ENCODE peak calls at places on chromosomes 12 and 14, in six cellular contexts. One of them, this sample, is unnamed.
A peak's percentile ranks its signal among the peaks of the same experiment; 100 is the strongest.

GRCh38 chr14:77052281-77053044 is 24.0 kb upstream of the IRF2BPL start:
- DNase-seq in IMR-90: no peak
- DNase-seq in HepG2: no peak
- DNase-seq in HEK293T: no peak
- DNase-seq in GM12878: no peak
- DNase-seq in K562: no peak
- DNase-seq in this sample: no peak

GRCh38 chr14:64773577-64773976 is 69.4 kb downstream of the PLEKHG3 start:
- DNase-seq in HEK293T: no peak
- DNase-seq in K562: no peak
- DNase-seq in HepG2: no peak
- DNase-seq in IMR-90: no peak
- DNase-seq in GM12878: no peak
- DNase-seq in this sample: no peak

GRCh38 chr12:21769311-21769710 is 5.2 kb downstream of the KCNJ8 start:
- DNase-seq in GM12878: no peak
- DNase-seq in HepG2: no peak
- DNase-seq in IMR-90: peak; percentile 13
- DNase-seq in K562: no peak
- DNase-seq in HEK293T: no peak
- DNase-seq in this sample: no peak

GRCh38 chr14:101502761-101503392 is 58.4 kb upstream of the DIO3 start:
- DNase-seq in HepG2: no peak
- DNase-seq in HEK293T: no peak
- DNase-seq in GM12878: no peak
- DNase-seq in IMR-90: no peak
- DNase-seq in K562: no peak
- DNase-seq in this sample: no peak

GRCh38 chr12:5590316-5590715 is 158.4 kb downstream of the NTF3 start:
- DNase-seq in IMR-90: no peak
- DNase-seq in K562: no peak
- DNase-seq in HEK293T: no peak
- DNase-seq in HepG2: no peak
- DNase-seq in GM12878: no peak
- DNase-seq in this sample: no peak

GRCh38 chr12:77352941-77353340 is 287.6 kb upstream of the E2F7 start:
- DNase-seq in HepG2: no peak
- DNase-seq in K562: no peak
- DNase-seq in GM12878: no peak
- DNase-seq in HEK293T: no peak
- DNase-seq in IMR-90: no peak
- DNase-seq in this sample: no peak

GRCh38 chr12:54383041-54383609 is 1.4 kb downstream of the ZNF385A start:
- DNase-seq in HEK293T: no peak
- DNase-seq in IMR-90: peak; percentile 96
- DNase-seq in K562: peak; percentile 59
- DNase-seq in HepG2: no peak
- DNase-seq in GM12878: no peak
- DNase-seq in this sample: peak; percentile 83

GRCh38 chr14:75879031-75879430 is 102.8 kb downstream of the TGFB3 start:
- DNase-seq in HEK293T: no peak
- DNase-seq in IMR-90: peak; percentile 97
- DNase-seq in K562: no peak
- DNase-seq in HepG2: no peak
- DNase-seq in GM12878: no peak
- DNase-seq in this sample: no peak

GRCh38 chr14:69005432-69006148 is 26.5 kb upstream of the ACTN1 start:
- DNase-seq in K562: no peak
- DNase-seq in HepG2: peak; percentile 57
- DNase-seq in HEK293T: no peak
- DNase-seq in IMR-90: peak; percentile 94
- DNase-seq in GM12878: no peak
- DNase-seq in this sample: peak; percentile 86

GRCh38 chr12:110726708-110727369 is 15.9 kb downstream of the PPP1CC start:
- DNase-seq in IMR-90: no peak
- DNase-seq in GM12878: no peak
- DNase-seq in K562: no peak
- DNase-seq in HEK293T: no peak
- DNase-seq in HepG2: no peak
- DNase-seq in this sample: no peak

GRCh38 chr12:54038760-54039414 is 6.0 kb downstream of the HOXC5 start:
- DNase-seq in HEK293T: no peak
- DNase-seq in IMR-90: no peak
- DNase-seq in GM12878: no peak
- DNase-seq in HepG2: no peak
- DNase-seq in K562: no peak
- DNase-seq in this sample: no peak

GRCh38 chr12:117073611-117074010 is 25.6 kb downstream of the TESC start:
- DNase-seq in HepG2: no peak
- DNase-seq in K562: no peak
- DNase-seq in HEK293T: no peak
- DNase-seq in GM12878: no peak
- DNase-seq in IMR-90: no peak
- DNase-seq in this sample: no peak

GRCh38 chr12:49942921-49943662 is 7.4 kb upstream of the AQP2 start:
- DNase-seq in HEK293T: no peak
- DNase-seq in IMR-90: no peak
- DNase-seq in K562: no peak
- DNase-seq in HepG2: no peak
- DNase-seq in GM12878: no peak
- DNase-seq in this sample: no peak
- TF ChIP-seq BHLHE40 in HEK293T: no peak
- TF ChIP-seq BHLHE40 in IMR-90: no peak
- TF ChIP-seq BHLHE40 in K562: no peak
- TF ChIP-seq BHLHE40 in HepG2: no peak
- TF ChIP-seq BHLHE40 in GM12878: no peak
- TF ChIP-seq BHLHE40 in this sample: no peak

GRCh38 chr12:88298761-88299242 is 156.7 kb downstream of the TMTC3 start:
- DNase-seq in GM12878: peak; percentile 31
- DNase-seq in IMR-90: peak; percentile 73
- DNase-seq in K562: no peak
- DNase-seq in HEK293T: no peak
- DNase-seq in HepG2: no peak
- DNase-seq in this sample: peak; percentile 73
- TF ChIP-seq BHLHE40 in GM12878: peak; percentile 34
- TF ChIP-seq BHLHE40 in IMR-90: no peak
- TF ChIP-seq BHLHE40 in K562: no peak
- TF ChIP-seq BHLHE40 in HEK293T: no peak
- TF ChIP-seq BHLHE40 in HepG2: no peak
- TF ChIP-seq BHLHE40 in this sample: no peak

DNA sequence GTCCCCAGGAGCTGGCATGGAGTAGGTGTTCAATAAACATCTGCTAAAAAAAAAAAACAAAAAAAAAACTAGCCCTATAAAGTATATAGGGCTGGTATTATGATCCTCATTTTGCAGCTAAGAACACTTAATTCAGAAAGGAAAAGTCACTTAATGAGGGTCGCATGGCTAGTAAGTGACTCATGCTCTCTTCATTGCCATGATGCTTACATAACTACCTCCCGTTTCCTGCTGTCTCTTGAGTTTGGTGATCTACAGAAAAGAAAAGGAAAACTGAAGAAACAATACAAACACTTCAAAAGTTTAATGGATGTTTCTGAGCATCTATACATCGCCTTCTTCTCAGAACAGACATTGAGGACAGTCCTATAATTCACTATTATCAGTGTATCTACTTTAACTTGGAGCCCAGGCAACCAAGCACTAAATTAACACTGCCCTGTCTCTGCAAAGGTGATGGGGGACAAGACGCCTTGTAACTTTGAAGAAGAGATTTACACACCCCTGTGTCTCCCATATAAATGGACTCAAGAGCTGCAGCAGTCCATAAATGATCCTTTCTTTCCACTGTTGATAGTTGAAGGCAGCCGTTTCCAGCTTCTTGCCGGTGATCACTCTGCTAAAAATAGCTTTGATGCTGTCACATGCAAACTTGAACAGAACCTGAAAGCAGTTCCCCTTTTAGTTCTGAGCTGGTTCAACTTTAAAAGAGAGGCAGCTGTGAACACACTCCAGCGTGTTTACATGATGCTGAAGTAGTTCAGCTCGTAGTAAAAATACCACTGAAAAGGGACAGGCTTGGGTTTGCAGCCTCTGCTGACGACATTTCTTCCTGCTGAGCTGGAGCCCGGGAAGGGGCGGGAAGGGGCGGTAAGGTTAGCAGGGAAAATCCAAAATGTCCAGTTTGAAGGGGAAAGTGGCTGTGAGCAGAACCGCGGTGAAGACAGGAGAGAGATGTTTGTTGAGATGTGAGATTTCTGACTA is 113.3 kb downstream of the FOXN3 start:
- DNase-seq in GM12878: peak; percentile 76
- DNase-seq in K562: no peak
- DNase-seq in HEK293T: peak; percentile 32
- DNase-seq in HepG2: peak; percentile 12
- DNase-seq in IMR-90: peak; percentile 95
- DNase-seq in this sample: no peak
- TF ChIP-seq BHLHE40 in GM12878: peak; percentile 75
- TF ChIP-seq BHLHE40 in K562: no peak
- TF ChIP-seq BHLHE40 in HEK293T: no peak
- TF ChIP-seq BHLHE40 in HepG2: no peak
- TF ChIP-seq BHLHE40 in IMR-90: no peak
- TF ChIP-seq BHLHE40 in this sample: no peak

GRCh38 chr12:32272465-32272864 is 126.9 kb upstream of the FGD4 start:
- DNase-seq in K562: no peak
- DNase-seq in GM12878: no peak
- DNase-seq in HepG2: no peak
- DNase-seq in HEK293T: no peak
- DNase-seq in IMR-90: no peak
- DNase-seq in this sample: no peak

GRCh38 chr12:32273712-32274111 is 125.6 kb upstream of the FGD4 start:
- DNase-seq in HEK293T: no peak
- DNase-seq in HepG2: no peak
- DNase-seq in K562: peak; percentile 17
- DNase-seq in GM12878: no peak
- DNase-seq in IMR-90: no peak
- DNase-seq in this sample: no peak

GRCh38 chr12:32274665-32275064 is 124.7 kb upstream of the FGD4 start:
- DNase-seq in HepG2: no peak
- DNase-seq in K562: no peak
- DNase-seq in GM12878: no peak
- DNase-seq in HEK293T: no peak
- DNase-seq in IMR-90: no peak
- DNase-seq in this sample: no peak

GRCh38 chr12:32273063-32273521 is 126.3 kb upstream of the FGD4 start:
- DNase-seq in GM12878: no peak
- DNase-seq in HEK293T: no peak
- DNase-seq in K562: no peak
- DNase-seq in IMR-90: peak; percentile 90
- DNase-seq in HepG2: no peak
- DNase-seq in this sample: no peak

DNA sequence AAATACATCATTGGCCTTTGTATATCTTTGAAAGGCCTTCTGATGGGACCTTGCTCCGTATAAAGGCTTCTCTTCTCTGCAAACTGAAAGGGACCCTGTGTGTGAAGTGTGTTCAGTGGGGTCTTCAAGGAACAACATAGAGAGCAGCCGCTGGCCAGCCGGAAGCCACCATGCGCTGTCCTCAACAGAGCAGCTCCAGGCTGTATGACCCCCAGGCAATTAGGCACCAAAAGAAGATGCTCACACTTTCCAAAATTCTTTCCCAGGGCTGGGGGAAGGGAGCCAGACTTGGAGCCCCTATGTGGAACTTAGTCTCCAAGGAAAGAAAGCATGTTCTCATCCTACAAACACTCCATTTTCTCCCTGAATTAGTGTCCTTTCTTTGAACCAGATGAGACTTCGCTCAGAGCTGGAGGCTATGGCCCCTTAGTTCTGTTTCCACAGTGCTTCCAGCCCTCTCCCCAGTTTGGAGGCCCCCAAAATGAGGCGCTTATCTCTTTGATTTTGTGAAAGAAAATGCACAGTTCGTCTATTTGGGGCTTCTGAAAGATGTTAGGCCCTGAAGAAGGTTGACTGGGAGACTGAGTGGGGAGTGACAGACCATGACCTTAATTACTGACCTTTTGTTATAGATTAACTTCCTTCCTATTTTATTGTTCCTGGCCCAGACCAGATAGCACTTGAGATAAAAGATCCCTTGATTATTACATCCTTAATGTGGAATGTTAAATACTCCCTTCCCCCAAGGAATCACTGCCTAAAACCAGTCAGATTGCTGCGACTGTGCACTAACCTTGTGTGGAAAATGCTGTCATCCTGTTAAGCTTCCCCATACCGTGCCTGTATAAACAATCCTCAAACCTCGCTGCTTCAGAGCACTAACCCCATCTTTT is 128.3 kb upstream of the FGD4 start:
- DNase-seq in K562: no peak
- DNase-seq in HEK293T: no peak
- DNase-seq in HepG2: peak; percentile 24
- DNase-seq in GM12878: no peak
- DNase-seq in IMR-90: peak; percentile 62
- DNase-seq in this sample: peak; percentile 78
- TF ChIP-seq BHLHE40 in K562: no peak
- TF ChIP-seq BHLHE40 in HEK293T: no peak
- TF ChIP-seq BHLHE40 in HepG2: no peak
- TF ChIP-seq BHLHE40 in GM12878: no peak
- TF ChIP-seq BHLHE40 in IMR-90: no peak
- TF ChIP-seq BHLHE40 in this sample: no peak

GRCh38 chr12:56678852-56679251 is 9.2 kb downstream of the PTGES3 start:
- DNase-seq in K562: no peak
- DNase-seq in GM12878: no peak
- DNase-seq in HepG2: no peak
- DNase-seq in HEK293T: no peak
- DNase-seq in IMR-90: no peak
- DNase-seq in this sample: no peak
- TF ChIP-seq BHLHE40 in K562: no peak
- TF ChIP-seq BHLHE40 in GM12878: no peak
- TF ChIP-seq BHLHE40 in HepG2: no peak
- TF ChIP-seq BHLHE40 in HEK293T: no peak
- TF ChIP-seq BHLHE40 in IMR-90: no peak
- TF ChIP-seq BHLHE40 in this sample: no peak

GRCh38 chr14:63273717-63274673 is 44.7 kb downstream of the GPHB5 start:
- DNase-seq in K562: no peak
- DNase-seq in HEK293T: no peak
- DNase-seq in IMR-90: no peak
- DNase-seq in HepG2: no peak
- DNase-seq in GM12878: no peak
- DNase-seq in this sample: no peak
- TF ChIP-seq BHLHE40 in K562: no peak
- TF ChIP-seq BHLHE40 in HEK293T: no peak
- TF ChIP-seq BHLHE40 in IMR-90: no peak
- TF ChIP-seq BHLHE40 in HepG2: no peak
- TF ChIP-seq BHLHE40 in GM12878: no peak
- TF ChIP-seq BHLHE40 in this sample: no peak

GRCh38 chr12:72017054-72017651 is 78.5 kb downstream of the TPH2 start:
- DNase-seq in HEK293T: peak; percentile 75
- DNase-seq in GM12878: peak; percentile 42
- DNase-seq in K562: peak; percentile 72
- DNase-seq in HepG2: peak; percentile 62
- DNase-seq in IMR-90: peak; percentile 72
- DNase-seq in this sample: peak; percentile 51
- TF ChIP-seq BHLHE40 in HEK293T: no peak
- TF ChIP-seq BHLHE40 in GM12878: peak; percentile 9
- TF ChIP-seq BHLHE40 in K562: no peak
- TF ChIP-seq BHLHE40 in HepG2: no peak
- TF ChIP-seq BHLHE40 in IMR-90: no peak
- TF ChIP-seq BHLHE40 in this sample: no peak

GRCh38 chr14:97477353-97477752 is 680.2 kb downstream of the VRK1 start:
- DNase-seq in K562: no peak
- DNase-seq in HepG2: no peak
- DNase-seq in GM12878: no peak
- DNase-seq in IMR-90: no peak
- DNase-seq in HEK293T: no peak
- DNase-seq in this sample: no peak
- TF ChIP-seq BHLHE40 in K562: no peak
- TF ChIP-seq BHLHE40 in HepG2: no peak
- TF ChIP-seq BHLHE40 in GM12878: no peak
- TF ChIP-seq BHLHE40 in IMR-90: no peak
- TF ChIP-seq BHLHE40 in HEK293T: no peak
- TF ChIP-seq BHLHE40 in this sample: no peak

GRCh38 chr12:84124211-84124610 is 788.4 kb downstream of the SLC6A15 start:
- DNase-seq in HEK293T: no peak
- DNase-seq in IMR-90: peak; percentile 14
- DNase-seq in GM12878: no peak
- DNase-seq in K562: no peak
- DNase-seq in HepG2: no peak
- DNase-seq in this sample: no peak
- TF ChIP-seq BHLHE40 in HEK293T: no peak
- TF ChIP-seq BHLHE40 in IMR-90: no peak
- TF ChIP-seq BHLHE40 in GM12878: no peak
- TF ChIP-seq BHLHE40 in K562: no peak
- TF ChIP-seq BHLHE40 in HepG2: no peak
- TF ChIP-seq BHLHE40 in this sample: no peak

This sample was measured in A549.